ENCODE peak calls at places on chromosomes 11 and 22, in six cellular contexts. T is RWPE2, E is heart left ventricle, K is transverse colon, B is lower lobe of right lung, A is upper lobe of right lung. J is an unnamed sample. For H3K4me1, the result is how much of the 10 kb centered on the place peaks cover.

GRCh38 chr11:118641463-118642019 is 34.1 kb downstream of the PHLDB1 start:
- DNase-seq in T (peak), E (no peak), K (peak), B (no peak), A (no peak), J (no peak)

GRCh38 chr22:35533365-35534029 is 7.1 kb upstream of the RASD2 start:
- DNase-seq in T (no peak), E (no peak), K (no peak), B (no peak), A (no peak), J (no peak)

GRCh38 chr22:36331306-36331911 is 56.4 kb downstream of the MYH9 start:
- DNase-seq in T (peak), E (peak), K (peak), B (peak), A (peak), J (peak)

GRCh38 chr11:6468712-6469495 is 4.8 kb downstream of the TRIM3 start:
- DNase-seq in T (no peak), E (peak), K (peak), B (peak), A (peak), J (peak)

GRCh38 chr11:61816736-61817455 is at the start of gene FADS1:
- DNase-seq in T (peak), E (peak), K (peak), B (peak), A (peak), J (no peak)

GRCh38 chr11:116835042-116835772 is 2.2 kb downstream of the APOA1 start:
- DNase-seq in T (no peak), E (no peak), K (no peak), B (no peak), A (no peak), J (peak)

GRCh38 chr22:31544481-31545480 is 48.4 kb downstream of the SFI1 start:
- DNase-seq in T (no peak), E (no peak), K (no peak), B (no peak), A (no peak), J (no peak)

GRCh38 chr11:119847836-119848235 is 118.8 kb upstream of the NECTIN1 start:
- DNase-seq in T (no peak), E (no peak), K (no peak), B (no peak), A (no peak), J (no peak)

GRCh38 chr22:39214383-39215069 is 30.3 kb downstream of the PDGFB start:
- DNase-seq in T (peak), E (peak), K (no peak), B (peak), A (peak), J (no peak)

GRCh38 chr11:123300874-123301695 is 106.0 kb upstream of the CLMP start:
- DNase-seq in T (no peak), E (no peak), K (no peak), B (no peak), A (no peak), J (peak)

GRCh38 chr22:43171019-43171491 is 15.9 kb downstream of the TTLL12 start:
- DNase-seq in T (peak), E (no peak), K (peak), B (no peak), A (no peak), J (no peak)

GRCh38 chr11:87597696-87598095 is 560.0 kb downstream of the TMEM135 start:
- DNase-seq in T (no peak), E (no peak), K (no peak), B (no peak), A (no peak), J (no peak)

GRCh38 chr11:3136542-3137455 is 28.3 kb downstream of the OSBPL5 start:
- DNase-seq in T (peak), E (no peak), K (no peak), B (peak), A (peak), J (no peak)

GRCh38 chr11:112478806-112479205 is 218.1 kb upstream of the PLET1 start:
- DNase-seq in T (no peak), E (no peak), K (no peak), B (no peak), A (no peak), J (no peak)

GRCh38 chr11:66932543-66932942 is 25.6 kb downstream of the PC start:
- DNase-seq in T (no peak), E (no peak), K (no peak), B (no peak), A (no peak), J (no peak)

GRCh38 chr22:49726701-49727101 is 101.0 kb downstream of the BRD1 start:
- DNase-seq in T (no peak), E (no peak), K (no peak), B (no peak), A (no peak), J (no peak)

GRCh38 chr22:29041408-29041807 is 20.2 kb downstream of the C22orf31 start:
- DNase-seq in T (no peak), E (no peak), K (no peak), B (no peak), A (no peak), J (no peak)

GRCh38 chr11:976431-977160 is 50.9 kb downstream of the AP2A2 start:
- DNase-seq in T (no peak), E (no peak), K (no peak), B (no peak), A (no peak), J (no peak)

GRCh38 chr22:46036558-46037408 is 59.8 kb upstream of the WNT7B start:
- DNase-seq in T (peak), E (peak), K (peak), B (no peak), A (peak), J (peak)

GRCh38 chr11:97610000-97610399 is 1220.2 kb downstream of the JRKL start:
- DNase-seq in T (no peak), E (no peak), K (no peak), B (no peak), A (no peak), J (no peak)

GRCh38 chr11:62253999-62254542 is 12.0 kb downstream of the SCGB1D2 start:
- DNase-seq in T (no peak), E (no peak), K (no peak), B (no peak), A (no peak), J (no peak)

GRCh38 chr11:57770793-57771192 is 9.2 kb downstream of the CTNND1 start:
- DNase-seq in T (no peak), E (no peak), K (no peak), B (no peak), A (no peak), J (no peak)

GRCh38 chr11:25484225-25484624 is 847.7 kb upstream of the ANO3 start:
- DNase-seq in T (no peak), E (no peak), K (no peak), B (no peak), A (no peak), J (no peak)

GRCh38 chr11:11620966-11621880 is 582 bp downstream of the GALNT18 start:
- DNase-seq in T (no peak), E (peak), K (peak), B (peak), A (peak), J (no peak)

GRCh38 chr11:64181506-64182411 is 4.2 kb upstream of the STIP1 start:
- DNase-seq in T (no peak), E (peak), K (peak), B (peak), A (peak), J (peak)

GRCh38 chr22:40534379-40535188 is 101.9 kb downstream of the MRTFA start:
- DNase-seq in T (no peak), E (no peak), K (no peak), B (no peak), A (no peak), J (no peak)

GRCh38 chr11:898540-899190 is 11.9 kb downstream of the CHID1 start:
- DNase-seq in T (no peak), E (no peak), K (no peak), B (no peak), A (no peak), J (no peak)

GRCh38 chr11:36251716-36252307 is 37.4 kb downstream of the COMMD9 start:
- DNase-seq in T (no peak), E (no peak), K (no peak), B (no peak), A (no peak), J (no peak)

GRCh38 chr11:121479355-121479754 is 26.6 kb upstream of the SORL1-AS1 start:
- DNase-seq in T (no peak), E (no peak), K (no peak), B (no peak), A (no peak), J (no peak)

DNA sequence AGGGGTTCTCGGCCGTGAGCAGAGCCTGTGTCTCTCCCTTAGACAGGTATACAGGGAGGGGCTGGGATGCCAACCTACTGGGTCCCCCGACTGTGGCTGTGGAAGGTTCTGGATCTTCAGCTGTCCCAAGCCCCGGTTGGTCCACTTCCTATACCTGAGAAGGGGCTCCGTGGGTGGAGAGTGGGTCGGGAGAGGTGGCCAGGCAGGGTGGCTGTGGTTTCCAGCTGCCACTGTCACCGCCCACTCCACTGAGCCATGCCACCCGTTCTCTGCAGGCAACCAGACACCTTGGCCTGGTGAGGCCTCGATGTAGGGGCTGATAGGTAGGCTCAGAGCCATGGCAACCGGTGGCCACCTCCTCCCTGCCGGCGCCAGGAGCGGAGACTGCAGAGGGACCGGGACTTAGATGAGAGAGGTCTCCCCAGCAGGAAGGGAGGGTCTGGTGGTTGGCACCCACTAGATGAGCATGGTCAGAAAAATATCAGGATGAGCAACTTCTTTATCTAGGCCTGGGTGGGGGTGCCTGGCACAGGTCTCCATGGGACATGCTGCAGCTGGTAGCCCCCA is 53.8 kb downstream of the TRIOBP start:
- DNase-seq in T (no peak), E (no peak), K (no peak), B (no peak), A (no peak), J (no peak)
- H3K4me1 ChIP-seq in T (half or more), E (half or more), K (half or more), B (half or more), A (half or more), J (under half)

GRCh38 chr11:2089536-2090165 is 49.5 kb downstream of the IGF2 start:
- DNase-seq in T (peak), E (no peak), K (no peak), B (peak), A (peak), J (peak)
- H3K4me1 ChIP-seq in T (under half), E (under half), K (under half), B (under half), A (under half), J (under half)

DNA sequence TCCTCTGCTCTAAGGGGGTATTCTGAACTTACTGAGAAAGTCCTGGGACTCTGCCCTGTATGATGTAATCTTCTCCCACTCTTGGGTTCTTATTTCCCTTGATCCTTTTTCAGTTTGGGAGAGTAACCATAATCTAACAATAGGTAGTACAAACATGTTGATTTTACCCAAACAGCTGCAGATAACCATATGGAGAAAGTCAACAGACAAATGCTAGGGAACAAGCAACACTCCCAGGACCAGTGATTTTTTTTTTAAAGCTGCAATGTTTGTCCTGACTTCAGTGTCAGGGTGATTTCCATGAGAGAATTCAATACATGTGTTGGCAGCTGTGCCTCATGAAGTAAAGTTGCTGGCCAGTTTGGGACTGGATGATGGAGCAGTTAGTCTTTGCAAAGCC is 156.5 kb downstream of the FCHSD2 start:
- DNase-seq in T (no peak), E (no peak), K (no peak), B (no peak), A (no peak), J (no peak)
- H3K4me1 ChIP-seq in T (under half), E (under half), K (under half), B (under half), A (under half), J (under half)

DNA sequence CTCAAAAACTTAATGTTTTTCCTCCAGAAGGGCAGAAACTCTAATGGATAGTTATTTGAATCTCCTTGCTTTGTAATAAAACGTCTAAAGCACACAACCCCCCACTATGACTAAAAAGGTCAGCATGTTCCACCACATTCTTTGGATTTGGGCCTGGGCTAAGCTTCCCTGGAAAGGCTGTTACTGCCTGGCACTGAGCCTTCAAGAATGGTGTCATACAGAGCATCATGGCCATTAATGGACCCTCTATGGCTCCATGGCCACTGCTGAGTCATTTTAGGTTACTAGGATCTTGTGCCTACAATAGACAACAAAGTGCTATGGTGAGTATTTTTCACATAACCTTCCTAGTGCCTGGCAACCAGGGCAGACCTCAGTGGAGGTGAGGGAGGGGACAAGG is 242.6 kb upstream of the FAT3 start:
- DNase-seq in T (peak), E (peak), K (peak), B (no peak), A (no peak), J (no peak)
- H3K4me1 ChIP-seq in T (under half), E (under half), K (under half), B (under half), A (under half), J (under half)

J was measured in OCI-LY7.